ENCODE peak calls at places on chromosomes 3 and 15, in six cellular contexts. One of them, this sample, is unnamed.

GRCh38 chr3:174957081-174957480 is 97.9 kb downstream of the NAALADL2 start:
- DNase-seq in cardiac muscle cell: no peak
- DNase-seq in IMR-90: peak
- DNase-seq in H9: no peak
- DNase-seq in omental fat pad: no peak
- DNase-seq in SK-N-SH: no peak
- DNase-seq in this sample: no peak

GRCh38 chr15:57503051-57503702 is 88.5 kb upstream of the MYZAP start:
- DNase-seq in cardiac muscle cell: no peak
- DNase-seq in IMR-90: no peak
- DNase-seq in H9: peak
- DNase-seq in omental fat pad: no peak
- DNase-seq in SK-N-SH: no peak
- DNase-seq in this sample: no peak

GRCh38 chr3:22569570-22569969 is 633.6 kb upstream of the UBE2E2 start:
- DNase-seq in cardiac muscle cell: no peak
- DNase-seq in IMR-90: no peak
- DNase-seq in H9: no peak
- DNase-seq in omental fat pad: no peak
- DNase-seq in SK-N-SH: no peak
- DNase-seq in this sample: no peak

GRCh38 chr15:80931191-80931590 is 58.4 kb downstream of the MESD start:
- DNase-seq in cardiac muscle cell: no peak
- DNase-seq in IMR-90: no peak
- DNase-seq in H9: no peak
- DNase-seq in omental fat pad: no peak
- DNase-seq in SK-N-SH: no peak
- DNase-seq in this sample: no peak

GRCh38 chr15:74776851-74777768 is 4.8 kb upstream of the CSK start:
- DNase-seq in cardiac muscle cell: peak
- DNase-seq in IMR-90: no peak
- DNase-seq in H9: peak
- DNase-seq in omental fat pad: no peak
- DNase-seq in SK-N-SH: peak
- DNase-seq in this sample: no peak

GRCh38 chr3:187293514-187293870 is 2.0 kb upstream of the MASP1 start:
- DNase-seq in cardiac muscle cell: no peak
- DNase-seq in IMR-90: no peak
- DNase-seq in H9: no peak
- DNase-seq in omental fat pad: no peak
- DNase-seq in SK-N-SH: no peak
- DNase-seq in this sample: no peak

GRCh38 chr3:62607287-62608029 is 234.1 kb upstream of the FEZF2 start:
- DNase-seq in cardiac muscle cell: no peak
- DNase-seq in IMR-90: peak
- DNase-seq in H9: no peak
- DNase-seq in omental fat pad: no peak
- DNase-seq in SK-N-SH: no peak
- DNase-seq in this sample: no peak

GRCh38 chr3:178404966-178405365 is 131.3 kb upstream of the KCNMB2 start:
- DNase-seq in cardiac muscle cell: no peak
- DNase-seq in IMR-90: no peak
- DNase-seq in H9: no peak
- DNase-seq in omental fat pad: no peak
- DNase-seq in SK-N-SH: no peak
- DNase-seq in this sample: no peak

GRCh38 chr3:146142757-146143156 is 18.2 kb downstream of the PLOD2 start:
- DNase-seq in cardiac muscle cell: peak
- DNase-seq in IMR-90: peak
- DNase-seq in H9: no peak
- DNase-seq in omental fat pad: no peak
- DNase-seq in SK-N-SH: no peak
- DNase-seq in this sample: no peak

GRCh38 chr15:83106994-83107840 is at the start of gene TM6SF1:
- DNase-seq in cardiac muscle cell: peak
- DNase-seq in IMR-90: no peak
- DNase-seq in H9: peak
- DNase-seq in omental fat pad: no peak
- DNase-seq in SK-N-SH: peak
- DNase-seq in this sample: no peak

GRCh38 chr3:28008235-28008634 is 233.2 kb upstream of the CMC1 start:
- DNase-seq in cardiac muscle cell: no peak
- DNase-seq in IMR-90: no peak
- DNase-seq in H9: no peak
- DNase-seq in omental fat pad: no peak
- DNase-seq in SK-N-SH: no peak
- DNase-seq in this sample: no peak

GRCh38 chr15:91885714-91886265 is 32.3 kb downstream of the SLCO3A1 start:
- DNase-seq in cardiac muscle cell: peak
- DNase-seq in IMR-90: no peak
- DNase-seq in H9: no peak
- DNase-seq in omental fat pad: no peak
- DNase-seq in SK-N-SH: peak
- DNase-seq in this sample: no peak

GRCh38 chr3:129121792-129122696 is at the start of gene RAB43:
- DNase-seq in cardiac muscle cell: peak
- DNase-seq in IMR-90: peak
- DNase-seq in H9: peak
- DNase-seq in omental fat pad: peak
- DNase-seq in SK-N-SH: peak
- DNase-seq in this sample: peak

GRCh38 chr3:177554900-177555759 is 357.8 kb upstream of the TBL1XR1 start:
- DNase-seq in cardiac muscle cell: no peak
- DNase-seq in IMR-90: peak
- DNase-seq in H9: no peak
- DNase-seq in omental fat pad: no peak
- DNase-seq in SK-N-SH: no peak
- DNase-seq in this sample: no peak

GRCh38 chr3:71680588-71680987 is 44.6 kb downstream of the EIF4E3 start:
- DNase-seq in cardiac muscle cell: no peak
- DNase-seq in IMR-90: peak
- DNase-seq in H9: no peak
- DNase-seq in omental fat pad: no peak
- DNase-seq in SK-N-SH: no peak
- DNase-seq in this sample: no peak

DNA sequence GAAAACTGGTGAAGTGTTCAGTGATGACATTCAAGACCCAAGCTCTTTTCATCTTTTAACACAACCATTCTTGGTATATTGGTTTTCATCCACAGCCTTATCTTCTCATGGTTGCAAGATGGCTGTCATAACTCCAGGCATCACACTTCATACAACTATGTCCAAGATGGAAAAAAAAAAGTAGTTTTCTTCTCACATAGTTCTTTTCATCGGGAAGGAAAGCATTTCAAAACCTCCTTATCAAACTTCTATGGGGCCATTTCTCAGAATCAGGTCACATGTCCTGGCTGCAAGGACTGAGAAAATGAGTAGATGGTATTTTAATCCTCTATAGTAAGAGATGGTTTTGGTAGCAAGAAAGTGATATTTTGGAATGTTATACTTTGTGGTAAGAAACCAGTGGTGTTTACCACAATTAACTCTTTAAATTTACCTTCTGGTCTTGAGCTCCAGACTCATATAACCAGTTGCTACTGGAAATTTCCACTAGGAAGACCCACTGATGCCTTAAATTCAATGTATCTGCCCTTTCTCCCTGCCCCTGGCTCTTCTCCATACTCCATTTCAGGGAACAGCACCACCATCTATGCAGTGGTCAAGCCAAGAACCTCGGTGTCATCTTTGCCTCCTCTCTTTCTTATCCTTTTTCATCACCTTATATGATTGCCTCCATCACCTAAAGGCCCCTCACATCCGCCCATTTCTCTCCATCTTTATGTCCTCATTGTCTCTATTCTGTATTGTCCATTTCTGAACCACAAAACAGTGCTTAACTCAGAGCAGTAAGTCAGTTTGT is 20.9 kb upstream of the MFSD1 start:
- DNase-seq in cardiac muscle cell: no peak
- DNase-seq in IMR-90: no peak
- DNase-seq in H9: no peak
- DNase-seq in omental fat pad: no peak
- DNase-seq in SK-N-SH: no peak
- DNase-seq in this sample: no peak
- TF ChIP-seq CTCF in cardiac muscle cell: no peak
- TF ChIP-seq CTCF in IMR-90: no peak
- TF ChIP-seq CTCF in H9: peak
- TF ChIP-seq CTCF in omental fat pad: no peak
- TF ChIP-seq CTCF in SK-N-SH: no peak
- TF ChIP-seq CTCF in this sample: no peak

GRCh38 chr3:34396288-34396687 is 597.9 kb downstream of the PDCD6IP start:
- DNase-seq in cardiac muscle cell: no peak
- DNase-seq in IMR-90: no peak
- DNase-seq in H9: no peak
- DNase-seq in omental fat pad: no peak
- DNase-seq in SK-N-SH: no peak
- DNase-seq in this sample: no peak
- TF ChIP-seq CTCF in cardiac muscle cell: no peak
- TF ChIP-seq CTCF in IMR-90: no peak
- TF ChIP-seq CTCF in H9: no peak
- TF ChIP-seq CTCF in omental fat pad: no peak
- TF ChIP-seq CTCF in SK-N-SH: no peak
- TF ChIP-seq CTCF in this sample: no peak

GRCh38 chr3:65831733-65832425 is 206.8 kb downstream of the MAGI1 start:
- DNase-seq in cardiac muscle cell: no peak
- DNase-seq in IMR-90: peak
- DNase-seq in H9: no peak
- DNase-seq in omental fat pad: no peak
- DNase-seq in SK-N-SH: peak
- DNase-seq in this sample: no peak
- TF ChIP-seq CTCF in cardiac muscle cell: no peak
- TF ChIP-seq CTCF in IMR-90: no peak
- TF ChIP-seq CTCF in H9: no peak
- TF ChIP-seq CTCF in omental fat pad: no peak
- TF ChIP-seq CTCF in SK-N-SH: no peak
- TF ChIP-seq CTCF in this sample: no peak

GRCh38 chr3:189646902-189647542 is 15.8 kb downstream of the TP63 start:
- DNase-seq in cardiac muscle cell: no peak
- DNase-seq in IMR-90: no peak
- DNase-seq in H9: no peak
- DNase-seq in omental fat pad: no peak
- DNase-seq in SK-N-SH: no peak
- DNase-seq in this sample: no peak

GRCh38 chr3:189655617-189656016 is 24.4 kb downstream of the TP63 start:
- DNase-seq in cardiac muscle cell: no peak
- DNase-seq in IMR-90: no peak
- DNase-seq in H9: no peak
- DNase-seq in omental fat pad: no peak
- DNase-seq in SK-N-SH: no peak
- DNase-seq in this sample: no peak

GRCh38 chr3:189652042-189652441 is 20.9 kb downstream of the TP63 start:
- DNase-seq in cardiac muscle cell: peak
- DNase-seq in IMR-90: peak
- DNase-seq in H9: peak
- DNase-seq in omental fat pad: no peak
- DNase-seq in SK-N-SH: peak
- DNase-seq in this sample: no peak
- TF ChIP-seq CTCF in cardiac muscle cell: peak
- TF ChIP-seq CTCF in IMR-90: peak
- TF ChIP-seq CTCF in H9: peak
- TF ChIP-seq CTCF in omental fat pad: no peak
- TF ChIP-seq CTCF in SK-N-SH: peak
- TF ChIP-seq CTCF in this sample: peak

GRCh38 chr15:29364429-29365078 is 94.9 kb upstream of the NSMCE3 start:
- DNase-seq in cardiac muscle cell: peak
- DNase-seq in IMR-90: peak
- DNase-seq in H9: peak
- DNase-seq in omental fat pad: no peak
- DNase-seq in SK-N-SH: no peak
- DNase-seq in this sample: no peak
- TF ChIP-seq CTCF in cardiac muscle cell: peak
- TF ChIP-seq CTCF in IMR-90: no peak
- TF ChIP-seq CTCF in H9: peak
- TF ChIP-seq CTCF in omental fat pad: no peak
- TF ChIP-seq CTCF in SK-N-SH: peak
- TF ChIP-seq CTCF in this sample: peak

GRCh38 chr15:68612533-68612932 is 33.7 kb downstream of the CORO2B start:
- DNase-seq in cardiac muscle cell: no peak
- DNase-seq in IMR-90: no peak
- DNase-seq in H9: no peak
- DNase-seq in omental fat pad: no peak
- DNase-seq in SK-N-SH: no peak
- DNase-seq in this sample: no peak
- TF ChIP-seq CTCF in cardiac muscle cell: no peak
- TF ChIP-seq CTCF in IMR-90: no peak
- TF ChIP-seq CTCF in H9: no peak
- TF ChIP-seq CTCF in omental fat pad: no peak
- TF ChIP-seq CTCF in SK-N-SH: no peak
- TF ChIP-seq CTCF in this sample: no peak

GRCh38 chr15:97875513-97876285 is 84.8 kb upstream of the ARRDC4 start:
- DNase-seq in cardiac muscle cell: no peak
- DNase-seq in IMR-90: no peak
- DNase-seq in H9: peak
- DNase-seq in omental fat pad: no peak
- DNase-seq in SK-N-SH: peak
- DNase-seq in this sample: no peak
- TF ChIP-seq CTCF in cardiac muscle cell: no peak
- TF ChIP-seq CTCF in IMR-90: no peak
- TF ChIP-seq CTCF in H9: peak
- TF ChIP-seq CTCF in omental fat pad: no peak
- TF ChIP-seq CTCF in SK-N-SH: peak
- TF ChIP-seq CTCF in this sample: no peak

GRCh38 chr3:33439421-33440327 is 531 bp downstream of the UBP1 start:
- DNase-seq in cardiac muscle cell: peak
- DNase-seq in IMR-90: peak
- DNase-seq in H9: peak
- DNase-seq in omental fat pad: no peak
- DNase-seq in SK-N-SH: peak
- DNase-seq in this sample: peak
- TF ChIP-seq CTCF in cardiac muscle cell: peak
- TF ChIP-seq CTCF in IMR-90: peak
- TF ChIP-seq CTCF in H9: peak
- TF ChIP-seq CTCF in omental fat pad: no peak
- TF ChIP-seq CTCF in SK-N-SH: no peak
- TF ChIP-seq CTCF in this sample: peak

GRCh38 chr3:98612587-98612986 is 19.2 kb upstream of the CPOX start:
- DNase-seq in cardiac muscle cell: no peak
- DNase-seq in IMR-90: no peak
- DNase-seq in H9: peak
- DNase-seq in omental fat pad: no peak
- DNase-seq in SK-N-SH: no peak
- DNase-seq in this sample: no peak
- TF ChIP-seq CTCF in cardiac muscle cell: no peak
- TF ChIP-seq CTCF in IMR-90: no peak
- TF ChIP-seq CTCF in H9: peak
- TF ChIP-seq CTCF in omental fat pad: no peak
- TF ChIP-seq CTCF in SK-N-SH: no peak
- TF ChIP-seq CTCF in this sample: peak

This sample was measured in osteocyte.